ENCODE peak calls at places on chromosomes 4 and X, in eight cellular contexts. One of them, this sample, is unnamed.

GRCh38 chr4:1881709-1882108 is 10.5 kb downstream of the NSD2 start:
- DNase-seq in posterior vena cava: no peak
- DNase-seq in foreskin fibroblast: no peak
- DNase-seq in COR-L47: no peak
- DNase-seq in HS-27A: no peak
- DNase-seq in osteocyte: no peak
- DNase-seq in T-helper 2 cell: no peak
- DNase-seq in prostate gland: no peak
- DNase-seq in this sample: no peak

GRCh38 chrX:102964941-102965340 is 27.9 kb downstream of the RAB40AL start:
- DNase-seq in posterior vena cava: no peak
- DNase-seq in prostate gland: no peak
- DNase-seq in COR-L47: no peak
- DNase-seq in foreskin fibroblast: no peak
- DNase-seq in osteocyte: no peak
- DNase-seq in HS-27A: no peak
- DNase-seq in T-helper 2 cell: no peak
- DNase-seq in this sample: no peak

GRCh38 chrX:40176979-40177430 is 79.2 kb upstream of the BCOR start:
- DNase-seq in posterior vena cava: peak
- DNase-seq in HS-27A: no peak
- DNase-seq in COR-L47: no peak
- DNase-seq in prostate gland: no peak
- DNase-seq in T-helper 2 cell: no peak
- DNase-seq in osteocyte: no peak
- DNase-seq in foreskin fibroblast: no peak
- DNase-seq in this sample: peak

GRCh38 chr4:159026329-159026728 is 76.5 kb upstream of the RAPGEF2 start:
- DNase-seq in foreskin fibroblast: no peak
- DNase-seq in posterior vena cava: no peak
- DNase-seq in osteocyte: no peak
- DNase-seq in prostate gland: no peak
- DNase-seq in HS-27A: no peak
- DNase-seq in T-helper 2 cell: no peak
- DNase-seq in COR-L47: no peak
- DNase-seq in this sample: no peak

GRCh38 chrX:56729152-56729557 is at the start of gene NBDY:
- DNase-seq in osteocyte: no peak
- DNase-seq in foreskin fibroblast: peak
- DNase-seq in posterior vena cava: peak
- DNase-seq in prostate gland: peak
- DNase-seq in T-helper 2 cell: peak
- DNase-seq in COR-L47: peak
- DNase-seq in HS-27A: no peak
- DNase-seq in this sample: peak

GRCh38 chr4:184330008-184330400 is 112.3 kb upstream of the ENPP6 start:
- DNase-seq in T-helper 2 cell: no peak
- DNase-seq in prostate gland: no peak
- DNase-seq in COR-L47: no peak
- DNase-seq in posterior vena cava: peak
- DNase-seq in HS-27A: no peak
- DNase-seq in osteocyte: no peak
- DNase-seq in foreskin fibroblast: no peak
- DNase-seq in this sample: no peak

GRCh38 chrX:8848921-8849320 is 47.7 kb upstream of the FAM9A start:
- DNase-seq in HS-27A: no peak
- DNase-seq in foreskin fibroblast: peak
- DNase-seq in prostate gland: no peak
- DNase-seq in osteocyte: no peak
- DNase-seq in T-helper 2 cell: no peak
- DNase-seq in COR-L47: no peak
- DNase-seq in posterior vena cava: no peak
- DNase-seq in this sample: no peak

GRCh38 chr4:81756042-81756441 is 284.3 kb upstream of the RASGEF1B start:
- DNase-seq in COR-L47: no peak
- DNase-seq in posterior vena cava: no peak
- DNase-seq in prostate gland: no peak
- DNase-seq in foreskin fibroblast: no peak
- DNase-seq in HS-27A: no peak
- DNase-seq in osteocyte: no peak
- DNase-seq in T-helper 2 cell: no peak
- DNase-seq in this sample: no peak

GRCh38 chr4:39514888-39515401 is 12.3 kb downstream of the UGDH start:
- DNase-seq in HS-27A: no peak
- DNase-seq in osteocyte: peak
- DNase-seq in T-helper 2 cell: no peak
- DNase-seq in foreskin fibroblast: peak
- DNase-seq in prostate gland: peak
- DNase-seq in COR-L47: no peak
- DNase-seq in posterior vena cava: no peak
- DNase-seq in this sample: no peak

GRCh38 chrX:73943900-73944581 is 359.9 kb upstream of the ZCCHC13 start:
- DNase-seq in COR-L47: peak
- DNase-seq in osteocyte: peak
- DNase-seq in T-helper 2 cell: peak
- DNase-seq in prostate gland: peak
- DNase-seq in HS-27A: peak
- DNase-seq in foreskin fibroblast: peak
- DNase-seq in posterior vena cava: peak
- DNase-seq in this sample: peak

This sample was measured in T follicular helper cell.